ENCODE peak calls at places on chromosomes 12 and 14, in nine cellular contexts. C is HT-29; Y is EL; A is stimulated activated CD4-positive, alpha-beta T cell treated with anti-CD3 and anti-CD28 coated beads, TNF-alpha, amount 100 ng/mL, for 48 hours; L is G401; S is caudate nucleus; H is activated CD8-positive, alpha-beta T cell treated with anti-CD3 and anti-CD28 coated beads, Interleukin-2, amount 10 ng/mL, durations not matched to agents 7 days and 5 days; O is AG20443; E is activated B cell treated with CpG ODN at 0.5 μM for 24 hours. F is an unnamed sample.

GRCh38 chr14:101328412-101329149 is 232.7 kb upstream of the DIO3 start:
- DNase-seq in A (no peak), H (no peak), E (no peak), S (no peak), Y (no peak), C (no peak), O (no peak), L (no peak), F (no peak)

GRCh38 chr14:103089386-103090335 is 4.9 kb upstream of the EXOC3L4 start:
- DNase-seq in L (no peak), E (no peak), Y (no peak), H (no peak), A (no peak), O (no peak), C (peak; percentile 1), S (no peak), F (no peak)

GRCh38 chr12:119631930-119632678 is 35.8 kb upstream of the PRKAB1 start:
- DNase-seq in C (no peak), H (no peak), L (no peak), S (no peak), Y (no peak), A (no peak), O (no peak), E (no peak), F (no peak)

GRCh38 chr12:130916251-130916911 is 37.3 kb upstream of the ADGRD1 start:
- DNase-seq in C (no peak), L (peak; percentile 66), A (no peak), E (peak; percentile 48), H (peak; percentile 38), Y (peak; percentile 59), O (peak; percentile 86), S (peak; percentile 15), F (peak; percentile 21)

GRCh38 chr12:65602579-65603295 is 221.5 kb upstream of the HMGA2 start:
- DNase-seq in C (peak; percentile 92), Y (peak; percentile 96), A (peak; percentile 29), L (peak; percentile 69), E (no peak), O (peak; percentile 92), S (no peak), H (peak; percentile 47), F (no peak)

GRCh38 chr12:28459481-28459880 is 269.2 kb downstream of the CCDC91 start:
- DNase-seq in L (no peak), E (no peak), H (no peak), O (no peak), C (no peak), Y (no peak), S (no peak), A (no peak), F (no peak)

GRCh38 chr12:5648692-5649338 is 216.9 kb downstream of the NTF3 start:
- DNase-seq in O (peak; percentile 50), Y (peak; percentile 51), E (no peak), C (peak; percentile 43), H (no peak), S (no peak), L (peak; percentile 53), A (no peak), F (no peak)

GRCh38 chr14:67710209-67710608 is 8.5 kb downstream of the RDH12 start:
- DNase-seq in H (no peak), E (no peak), A (no peak), C (no peak), O (no peak), S (no peak), Y (no peak), L (no peak), F (no peak)

GRCh38 chr12:92439397-92439779 is 263.4 kb upstream of the PLEKHG7 start:
- DNase-seq in A (no peak), H (no peak), Y (peak; percentile 37), O (peak; percentile 72), E (no peak), C (peak; percentile 12), L (peak; percentile 65), S (no peak), F (no peak)

GRCh38 chr12:54564768-54565167 is 15.4 kb downstream of the PDE1B start:
- DNase-seq in L (no peak), A (no peak), S (no peak), E (no peak), O (no peak), H (no peak), C (no peak), Y (no peak), F (no peak)